ENCODE peak calls at places on chromosomes 11 and 22, in four cellular contexts. One of them, this sample, is unnamed.

GRCh38 chr11:124493256-124493655 is 47.8 kb upstream of the OR8B8 start:
- DNase-seq in left ventricle myocardium inferior: no peak
- DNase-seq in lower leg skin: no peak
- DNase-seq in heart right ventricle: no peak
- DNase-seq in this sample: no peak

GRCh38 chr11:118688851-118689502 is 9.5 kb upstream of the TREH start:
- DNase-seq in lower leg skin: peak; percentile 81
- DNase-seq in heart right ventricle: no peak
- DNase-seq in left ventricle myocardium inferior: no peak
- DNase-seq in this sample: no peak

GRCh38 chr11:95544095-95544795 is 245.3 kb downstream of the FAM76B start:
- DNase-seq in heart right ventricle: no peak
- DNase-seq in lower leg skin: no peak
- DNase-seq in left ventricle myocardium inferior: no peak
- DNase-seq in this sample: no peak

GRCh38 chr22:44256860-44257560 is 55.7 kb downstream of the SHISAL1 start:
- DNase-seq in heart right ventricle: no peak
- DNase-seq in left ventricle myocardium inferior: no peak
- DNase-seq in lower leg skin: no peak
- DNase-seq in this sample: no peak

GRCh38 chr22:45504703-45505341 is 2.1 kb downstream of the FBLN1 start:
- DNase-seq in lower leg skin: no peak
- DNase-seq in heart right ventricle: peak; percentile 63
- DNase-seq in left ventricle myocardium inferior: peak; percentile 73
- DNase-seq in this sample: no peak

GRCh38 chr11:6414874-6415328 is 4.0 kb downstream of the APBB1 start:
- DNase-seq in heart right ventricle: no peak
- DNase-seq in left ventricle myocardium inferior: no peak
- DNase-seq in lower leg skin: no peak
- DNase-seq in this sample: no peak

GRCh38 chr22:27918351-27919221 is 470 bp downstream of the PITPNB start:
- DNase-seq in lower leg skin: peak; percentile 91
- DNase-seq in heart right ventricle: peak; percentile 48
- DNase-seq in left ventricle myocardium inferior: peak; percentile 46
- DNase-seq in this sample: peak; percentile 59

GRCh38 chr11:3738241-3738640 is 59.1 kb downstream of the NUP98 start:
- DNase-seq in left ventricle myocardium inferior: no peak
- DNase-seq in lower leg skin: no peak
- DNase-seq in heart right ventricle: no peak
- DNase-seq in this sample: no peak

GRCh38 chr11:67500818-67501584 is 4.2 kb downstream of the PITPNM1 start:
- DNase-seq in lower leg skin: no peak
- DNase-seq in left ventricle myocardium inferior: no peak
- DNase-seq in heart right ventricle: no peak
- DNase-seq in this sample: no peak

GRCh38 chr11:95363189-95363588 is 132.2 kb upstream of the SESN3 start:
- DNase-seq in left ventricle myocardium inferior: no peak
- DNase-seq in heart right ventricle: no peak
- DNase-seq in lower leg skin: no peak
- DNase-seq in this sample: no peak

GRCh38 chr11:877565-877964 is 33.0 kb downstream of the CHID1 start:
- DNase-seq in lower leg skin: no peak
- DNase-seq in left ventricle myocardium inferior: no peak
- DNase-seq in heart right ventricle: no peak
- DNase-seq in this sample: no peak

GRCh38 chr11:69199583-69200295 is 44.0 kb downstream of the SMIM38 start:
- DNase-seq in left ventricle myocardium inferior: no peak
- DNase-seq in heart right ventricle: no peak
- DNase-seq in lower leg skin: no peak
- DNase-seq in this sample: no peak

GRCh38 chr11:1852885-1853284 is at the start of gene LSP1:
- DNase-seq in heart right ventricle: peak; percentile 25
- DNase-seq in lower leg skin: no peak
- DNase-seq in left ventricle myocardium inferior: no peak
- DNase-seq in this sample: no peak

GRCh38 chr22:47030143-47030641 is 267.7 kb downstream of the TBC1D22A start:
- DNase-seq in lower leg skin: no peak
- DNase-seq in heart right ventricle: no peak
- DNase-seq in left ventricle myocardium inferior: no peak
- DNase-seq in this sample: no peak

GRCh38 chr11:330694-331314 is 10.1 kb upstream of the IFITM3 start:
- DNase-seq in lower leg skin: peak; percentile 85
- DNase-seq in left ventricle myocardium inferior: no peak
- DNase-seq in heart right ventricle: no peak
- DNase-seq in this sample: no peak

GRCh38 chr11:13999704-14000103 is 37.2 kb downstream of the SPON1 start:
- DNase-seq in lower leg skin: no peak
- DNase-seq in heart right ventricle: no peak
- DNase-seq in left ventricle myocardium inferior: no peak
- DNase-seq in this sample: no peak

GRCh38 chr22:46036558-46037408 is 59.8 kb upstream of the WNT7B start:
- DNase-seq in left ventricle myocardium inferior: no peak
- DNase-seq in lower leg skin: peak; percentile 90
- DNase-seq in heart right ventricle: no peak
- DNase-seq in this sample: no peak

GRCh38 chr11:35955636-35956035 is 11.8 kb downstream of the LDLRAD3 start:
- DNase-seq in heart right ventricle: no peak
- DNase-seq in left ventricle myocardium inferior: no peak
- DNase-seq in lower leg skin: no peak
- DNase-seq in this sample: no peak

GRCh38 chr11:83072689-83073242 is 1.1 kb upstream of the RAB30 start:
- DNase-seq in heart right ventricle: no peak
- DNase-seq in left ventricle myocardium inferior: no peak
- DNase-seq in lower leg skin: no peak
- DNase-seq in this sample: no peak

GRCh38 chr11:35145249-35145648 is 6.3 kb downstream of the CD44 start:
- DNase-seq in heart right ventricle: no peak
- DNase-seq in lower leg skin: no peak
- DNase-seq in left ventricle myocardium inferior: no peak
- DNase-seq in this sample: no peak

GRCh38 chr11:48043998-48044512 is 63.7 kb downstream of the PTPRJ start:
- DNase-seq in left ventricle myocardium inferior: no peak
- DNase-seq in heart right ventricle: no peak
- DNase-seq in lower leg skin: no peak
- DNase-seq in this sample: no peak

GRCh38 chr22:35384567-35384966 is 3.7 kb downstream of the HMOX1 start:
- DNase-seq in lower leg skin: no peak
- DNase-seq in heart right ventricle: no peak
- DNase-seq in left ventricle myocardium inferior: no peak
- DNase-seq in this sample: no peak

GRCh38 chr11:132131051-132131450 is 760.6 kb downstream of the NTM start:
- DNase-seq in left ventricle myocardium inferior: no peak
- DNase-seq in heart right ventricle: no peak
- DNase-seq in lower leg skin: no peak
- DNase-seq in this sample: no peak

GRCh38 chr11:95360382-95360781 is 129.4 kb upstream of the SESN3 start:
- DNase-seq in lower leg skin: no peak
- DNase-seq in left ventricle myocardium inferior: no peak
- DNase-seq in heart right ventricle: no peak
- DNase-seq in this sample: no peak

GRCh38 chr22:26170795-26171194 is 1.5 kb downstream of the SEZ6L start:
- DNase-seq in left ventricle myocardium inferior: peak; percentile 13
- DNase-seq in heart right ventricle: peak; percentile 10
- DNase-seq in lower leg skin: no peak
- DNase-seq in this sample: no peak

GRCh38 chr11:2097998-2098690 is 41.0 kb downstream of the IGF2 start:
- DNase-seq in lower leg skin: no peak
- DNase-seq in heart right ventricle: no peak
- DNase-seq in left ventricle myocardium inferior: no peak
- DNase-seq in this sample: no peak

GRCh38 chr22:27252282-27253049 is 549.1 kb downstream of the MN1 start:
- DNase-seq in lower leg skin: no peak
- DNase-seq in left ventricle myocardium inferior: peak; percentile 36
- DNase-seq in heart right ventricle: no peak
- DNase-seq in this sample: peak; percentile 84

GRCh38 chr22:30015229-30015797 is 65.0 kb upstream of the HORMAD2 start:
- DNase-seq in heart right ventricle: no peak
- DNase-seq in left ventricle myocardium inferior: no peak
- DNase-seq in lower leg skin: no peak
- DNase-seq in this sample: no peak

GRCh38 chr22:41868556-41868955 is 35.7 kb downstream of the SREBF2 start:
- DNase-seq in left ventricle myocardium inferior: no peak
- DNase-seq in heart right ventricle: no peak
- DNase-seq in lower leg skin: no peak
- DNase-seq in this sample: no peak

GRCh38 chr11:73200256-73200655 is 17.8 kb upstream of the P2RY2 start:
- DNase-seq in left ventricle myocardium inferior: no peak
- DNase-seq in heart right ventricle: no peak
- DNase-seq in lower leg skin: peak; percentile 59
- DNase-seq in this sample: no peak

GRCh38 chr11:44058275-44058674 is 7.8 kb upstream of the ACCS start:
- DNase-seq in heart right ventricle: no peak
- DNase-seq in lower leg skin: peak; percentile 46
- DNase-seq in left ventricle myocardium inferior: no peak
- DNase-seq in this sample: no peak

GRCh38 chr11:18490319-18490718 is 34.7 kb downstream of the LDHAL6A start:
- DNase-seq in left ventricle myocardium inferior: no peak
- DNase-seq in heart right ventricle: no peak
- DNase-seq in lower leg skin: no peak
- DNase-seq in this sample: no peak
- H3K4me3 ChIP-seq in left ventricle myocardium inferior: no peak overlapping the region
- H3K4me3 ChIP-seq in heart right ventricle: no peak overlapping the region
- H3K4me3 ChIP-seq in lower leg skin: no peak overlapping the region
- H3K4me3 ChIP-seq in this sample: no peak overlapping the region

GRCh38 chr22:37607010-37607911 is 1.4 kb upstream of the GGA1 start:
- DNase-seq in lower leg skin: peak; percentile 96
- DNase-seq in heart right ventricle: peak; percentile 84
- DNase-seq in left ventricle myocardium inferior: peak; percentile 78
- DNase-seq in this sample: peak; percentile 75
- H3K4me3 ChIP-seq in lower leg skin: no peak overlapping the region
- H3K4me3 ChIP-seq in heart right ventricle: peak overlapping the region; percentile 91
- H3K4me3 ChIP-seq in left ventricle myocardium inferior: peak overlapping the region; percentile 92
- H3K4me3 ChIP-seq in this sample: peak overlapping the region; percentile 96

GRCh38 chr11:61952882-61953281 is 2.7 kb downstream of the BEST1 start:
- DNase-seq in lower leg skin: peak; percentile 45
- DNase-seq in heart right ventricle: no peak
- DNase-seq in left ventricle myocardium inferior: no peak
- DNase-seq in this sample: no peak

GRCh38 chr11:61956191-61957027 is 6.3 kb downstream of the BEST1 start:
- DNase-seq in left ventricle myocardium inferior: no peak
- DNase-seq in lower leg skin: peak; percentile 84
- DNase-seq in heart right ventricle: no peak
- DNase-seq in this sample: peak; percentile 57

GRCh38 chr11:61955416-61956135 is 5.4 kb downstream of the BEST1 start:
- DNase-seq in lower leg skin: peak; percentile 89
- DNase-seq in heart right ventricle: no peak
- DNase-seq in left ventricle myocardium inferior: no peak
- DNase-seq in this sample: peak; percentile 60

GRCh38 chr11:61955031-61955415 is 4.9 kb downstream of the BEST1 start:
- DNase-seq in heart right ventricle: peak; percentile 62
- DNase-seq in lower leg skin: peak; percentile 93
- DNase-seq in left ventricle myocardium inferior: peak; percentile 70
- DNase-seq in this sample: peak; percentile 83

GRCh38 chr11:61954106-61955030 is 4.2 kb downstream of the BEST1 start:
- DNase-seq in lower leg skin: no peak
- DNase-seq in heart right ventricle: no peak
- DNase-seq in left ventricle myocardium inferior: no peak
- DNase-seq in this sample: no peak
- H3K4me3 ChIP-seq in lower leg skin: no peak overlapping the region
- H3K4me3 ChIP-seq in heart right ventricle: peak overlapping the region; percentile 55
- H3K4me3 ChIP-seq in left ventricle myocardium inferior: peak overlapping the region; percentile 63
- H3K4me3 ChIP-seq in this sample: no peak overlapping the region

GRCh38 chr22:36914383-36914752 is 940 bp downstream of the CSF2RB start:
- DNase-seq in heart right ventricle: no peak
- DNase-seq in left ventricle myocardium inferior: no peak
- DNase-seq in lower leg skin: no peak
- DNase-seq in this sample: no peak
- H3K4me3 ChIP-seq in heart right ventricle: peak overlapping the region; percentile 45
- H3K4me3 ChIP-seq in left ventricle myocardium inferior: peak overlapping the region; percentile 51
- H3K4me3 ChIP-seq in lower leg skin: no peak overlapping the region
- H3K4me3 ChIP-seq in this sample: peak overlapping the region; percentile 33

GRCh38 chr11:93329936-93330445 is 551 bp upstream of the DEUP1 start:
- DNase-seq in heart right ventricle: no peak
- DNase-seq in left ventricle myocardium inferior: no peak
- DNase-seq in lower leg skin: no peak
- DNase-seq in this sample: no peak
- H3K4me3 ChIP-seq in heart right ventricle: peak overlapping the region; percentile 43
- H3K4me3 ChIP-seq in left ventricle myocardium inferior: peak overlapping the region; percentile 61
- H3K4me3 ChIP-seq in lower leg skin: no peak overlapping the region
- H3K4me3 ChIP-seq in this sample: peak overlapping the region; percentile 14

This sample was measured in right atrium auricular region.